ENCODE peak calls at places on chromosomes 11 and 22, in nine cellular contexts. H is ovary, N is bronchial epithelial cell, V is epithelial cell of esophagus, M is BE2C, Z is upper lobe of left lung, G is ascending aorta, S is foreskin fibroblast, W is heart right ventricle. X is an unnamed sample.

GRCh38 chr22:49747705-49748104 is 80.0 kb downstream of the BRD1 start:
- DNase-seq in H (no peak), N (no peak), V (no peak), M (no peak), Z (no peak), G (no peak), S (no peak), W (no peak), X (no peak)

GRCh38 chr11:128928400-128928799 is 14.3 kb downstream of the TP53AIP1 start:
- DNase-seq in H (no peak), N (peak), V (no peak), M (no peak), Z (no peak), G (no peak), S (no peak), W (no peak), X (no peak)

GRCh38 chr11:65558785-65559509 is 788 bp upstream of the LTBP3 start:
- DNase-seq in H (peak), N (no peak), V (no peak), M (no peak), Z (no peak), G (peak), S (no peak), W (peak), X (peak)

GRCh38 chr22:43269325-43270040 is 73.7 kb downstream of the SCUBE1 start:
- DNase-seq in H (no peak), N (no peak), V (no peak), M (no peak), Z (no peak), G (no peak), S (no peak), W (no peak), X (no peak)

GRCh38 chr11:61026121-61027031 is 54.9 kb downstream of the CD6 start:
- DNase-seq in H (no peak), N (no peak), V (no peak), M (no peak), Z (no peak), G (no peak), S (no peak), W (no peak), X (no peak)

GRCh38 chr11:44263711-44264110 is 46.2 kb downstream of the ALX4 start:
- DNase-seq in H (no peak), N (no peak), V (no peak), M (no peak), Z (no peak), G (no peak), S (no peak), W (no peak), X (no peak)

GRCh38 chr11:111604392-111605009 is 2.3 kb downstream of the SIK2 start:
- DNase-seq in H (no peak), N (peak), V (peak), M (no peak), Z (no peak), G (no peak), S (no peak), W (no peak), X (peak)

GRCh38 chr22:30234786-30235470 is 11.6 kb downstream of the LIF start:
- DNase-seq in H (peak), N (no peak), V (no peak), M (no peak), Z (peak), G (no peak), S (no peak), W (no peak), X (peak)

GRCh38 chr11:105000167-105000566 is 22.8 kb downstream of the CASP5 start:
- DNase-seq in H (no peak), N (no peak), V (peak), M (peak), Z (no peak), G (no peak), S (no peak), W (no peak), X (no peak)

GRCh38 chr22:39997939-39998726 is 3.4 kb downstream of the FAM83F start:
- DNase-seq in H (peak), N (peak), V (peak), M (peak), Z (no peak), G (no peak), S (no peak), W (peak), X (peak)

GRCh38 chr11:68436985-68437926 is 23.3 kb upstream of the PPP6R3 start:
- DNase-seq in H (no peak), N (peak), V (peak), M (peak), Z (no peak), G (no peak), S (peak), W (peak), X (peak)

GRCh38 chr22:50713571-50714056 is 24.4 kb upstream of the ACR start:
- DNase-seq in H (no peak), N (no peak), V (no peak), M (no peak), Z (no peak), G (no peak), S (no peak), W (no peak), X (no peak)

GRCh38 chr11:47056261-47056915 is 119.8 kb downstream of the CSTPP1 start:
- DNase-seq in H (no peak), N (peak), V (peak), M (no peak), Z (no peak), G (no peak), S (peak), W (no peak), X (peak)

GRCh38 chr11:106228996-106229395 is 151.5 kb downstream of the AASDHPPT start:
- DNase-seq in H (no peak), N (peak), V (no peak), M (no peak), Z (no peak), G (no peak), S (peak), W (no peak), X (no peak)

GRCh38 chr11:135033545-135033944 is 621.5 kb upstream of the B3GAT1 start:
- DNase-seq in H (no peak), N (no peak), V (no peak), M (no peak), Z (no peak), G (no peak), S (peak), W (no peak), X (peak)

GRCh38 chr11:83659466-83659865 is 373.3 kb upstream of the CCDC90B start:
- DNase-seq in H (no peak), N (no peak), V (no peak), M (no peak), Z (no peak), G (no peak), S (no peak), W (no peak), X (no peak)

GRCh38 chr22:27419473-27419872 is 382.1 kb downstream of the MN1 start:
- DNase-seq in H (no peak), N (no peak), V (no peak), M (no peak), Z (no peak), G (no peak), S (no peak), W (no peak), X (no peak)

GRCh38 chr11:126528075-126528474 is 172.6 kb downstream of the ST3GAL4 start:
- DNase-seq in H (no peak), N (no peak), V (no peak), M (no peak), Z (no peak), G (no peak), S (no peak), W (no peak), X (no peak)

GRCh38 chr11:84847842-84848241 is 779.3 kb downstream of the DLG2 start:
- DNase-seq in H (no peak), N (no peak), V (no peak), M (no peak), Z (no peak), G (no peak), S (no peak), W (no peak), X (no peak)

GRCh38 chr22:21937041-21937820 is 15.4 kb downstream of the PPM1F start:
- DNase-seq in H (no peak), N (peak), V (peak), M (no peak), Z (peak), G (peak), S (no peak), W (no peak), X (no peak)

GRCh38 chr11:103091441-103091809 is 535 bp downstream of the DCUN1D5 start:
- DNase-seq in H (no peak), N (peak), V (peak), M (peak), Z (peak), G (peak), S (no peak), W (peak), X (peak)

GRCh38 chr11:103091810-103092524 is at the start of gene DCUN1D5:
- DNase-seq in H (peak), N (peak), V (peak), M (peak), Z (peak), G (peak), S (peak), W (peak), X (peak)

DNA sequence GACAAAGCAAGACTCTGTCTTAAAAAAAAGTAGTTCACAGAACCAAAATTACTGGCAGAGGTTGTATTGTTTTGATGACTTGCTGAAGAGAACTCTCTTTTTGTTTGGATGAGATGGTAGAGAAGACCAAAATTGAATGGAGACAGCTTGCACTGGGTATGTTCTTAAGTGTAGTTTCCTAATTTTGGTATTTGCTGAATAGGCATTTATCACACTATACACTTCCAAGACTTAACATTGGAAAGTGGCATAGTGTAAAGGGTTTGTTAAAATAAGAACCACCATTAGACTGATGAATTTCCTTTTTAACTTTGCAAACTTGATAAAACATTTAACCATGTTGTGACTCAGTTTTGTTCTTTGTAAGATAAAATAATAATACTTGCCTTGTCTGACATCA is 5.3 kb upstream of the DCUN1D5 start:
- DNase-seq in H (no peak), N (no peak), V (no peak), M (no peak), Z (no peak), G (no peak), S (no peak), W (no peak), X (no peak)
- H3K4me3 ChIP-seq in H (no peak), N (no peak), V (no peak), M (no peak), Z (no peak), G (no peak), S (no peak), W (no peak), X (no peak)

GRCh38 chr11:120214581-120214980 is 3.7 kb downstream of the OAF start:
- DNase-seq in H (no peak), N (no peak), V (no peak), M (no peak), Z (no peak), G (no peak), S (no peak), W (no peak), X (no peak)
- TF ChIP-seq CTCF in H (no peak), N (no peak), V (no peak), M (no peak), Z (no peak), G (no peak), S (no peak), W (no peak), X (no peak)

DNA sequence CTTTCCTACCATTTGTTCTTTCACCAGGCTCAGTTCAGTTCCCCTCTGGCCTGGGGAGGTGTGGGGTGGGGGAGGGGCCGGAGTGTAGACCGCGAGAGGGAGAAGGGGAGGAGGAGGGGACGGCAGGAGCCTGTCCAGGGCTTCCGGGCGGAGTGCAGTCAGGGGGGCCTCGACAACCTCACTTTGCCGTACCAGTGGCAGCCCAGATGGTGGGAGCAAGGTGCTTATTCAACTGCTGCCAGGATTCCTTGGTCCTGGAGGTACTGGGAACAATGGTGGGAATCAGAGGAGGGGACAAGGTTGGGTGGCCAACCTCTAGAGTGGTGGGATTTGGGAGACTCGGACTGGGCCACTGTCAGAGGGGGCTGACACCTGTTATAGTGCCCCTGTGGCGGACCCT is 1.2 kb downstream of the BACE1 start:
- DNase-seq in H (peak), N (no peak), V (no peak), M (peak), Z (no peak), G (no peak), S (no peak), W (no peak), X (no peak)
- H3K4me3 ChIP-seq in H (peak), N (peak), V (peak), M (peak), Z (peak), G (peak), S (peak), W (peak), X (peak)

DNA sequence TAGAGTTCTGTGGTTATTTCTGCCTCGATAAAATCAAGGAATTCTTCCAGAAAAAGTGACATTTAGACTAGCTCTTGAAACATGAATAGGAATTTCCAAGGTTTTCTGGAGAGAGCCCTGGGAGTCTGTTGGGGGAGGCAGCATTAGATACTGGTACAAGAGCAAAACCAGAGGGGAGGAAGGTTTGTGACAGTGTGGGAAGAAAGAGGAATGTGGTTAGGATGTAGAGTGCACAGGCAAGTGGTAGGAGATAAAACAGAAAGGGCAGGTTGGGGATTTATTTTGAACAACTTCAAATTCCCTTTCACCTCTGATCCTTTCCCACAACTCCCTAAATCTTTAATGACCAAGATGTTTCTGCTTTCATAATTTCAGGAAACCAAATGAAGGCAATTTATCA is 588.4 kb downstream of the METTL15 start:
- DNase-seq in H (no peak), N (no peak), V (no peak), M (no peak), Z (no peak), G (no peak), S (no peak), W (no peak), X (no peak)
- TF ChIP-seq CTCF in H (no peak), N (no peak), V (no peak), M (no peak), Z (no peak), G (no peak), S (no peak), W (no peak), X (no peak)

DNA sequence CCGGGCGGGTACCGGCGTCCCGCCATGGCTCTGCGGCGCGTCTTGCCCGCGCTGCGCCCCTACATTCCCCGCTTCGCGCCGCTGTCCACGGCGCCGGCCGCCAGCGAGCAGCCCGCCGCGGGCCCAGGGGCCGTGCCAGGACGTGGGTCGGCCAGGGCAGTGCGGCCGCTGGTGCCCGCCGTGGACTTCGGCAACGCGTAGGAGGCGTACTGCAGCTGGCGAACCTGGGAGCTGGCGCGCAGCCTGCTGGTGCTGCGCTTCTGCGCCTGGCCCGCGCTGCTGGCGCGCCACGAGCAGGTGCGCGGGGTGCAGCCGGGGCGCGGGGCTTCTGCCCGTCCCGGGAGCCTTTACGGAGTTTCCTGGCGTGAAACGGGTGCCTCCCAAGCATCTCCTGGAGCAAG is 20.1 kb downstream of the DGCR6L start:
- DNase-seq in H (peak), N (peak), V (peak), M (no peak), Z (peak), G (no peak), S (peak), W (no peak), X (peak)
- H3K4me3 ChIP-seq in H (peak), N (peak), V (no peak), M (peak), Z (peak), G (peak), S (peak), W (peak), X (peak)

GRCh38 chr11:70471254-70471653 is 72.9 kb downstream of the CTTN start:
- DNase-seq in H (peak), N (peak), V (no peak), M (peak), Z (no peak), G (no peak), S (no peak), W (no peak), X (no peak)
- TF ChIP-seq CTCF in H (no peak), N (no peak), V (no peak), M (peak), Z (no peak), G (no peak), S (peak), W (no peak), X (peak)

GRCh38 chr11:95734009-95734572 is 55.5 kb downstream of the FAM76B start:
- DNase-seq in H (no peak), N (no peak), V (no peak), M (no peak), Z (no peak), G (no peak), S (no peak), W (no peak), X (no peak)
- H3K4me3 ChIP-seq in H (no peak), N (no peak), V (no peak), M (no peak), Z (no peak), G (no peak), S (no peak), W (no peak), X (no peak)

GRCh38 chr22:17201285-17201945 is 17.8 kb downstream of the ADA2 start:
- DNase-seq in H (no peak), N (no peak), V (no peak), M (no peak), Z (no peak), G (no peak), S (no peak), W (no peak), X (no peak)
- TF ChIP-seq CTCF in H (no peak), N (no peak), V (no peak), M (peak), Z (no peak), G (no peak), S (peak), W (no peak), X (no peak)

X was measured in astrocyte of the spinal cord.